ENCODE peak calls at places on chromosomes 1 and 21, in nine cellular contexts. U is mucosa of descending colon, I is left ventricle myocardium inferior, J is RWPE2, O is fibroblast of mammary gland, Q is GM12865, A is foreskin fibroblast, L is H9, M is spleen. E is an unnamed sample.

GRCh38 chr1:923131-923990 is at the start of gene SAMD11:
- DNase-seq in L (peak), Q (peak), A (peak), I (peak), M (peak), J (no peak), O (peak), U (peak), E (no peak)

GRCh38 chr1:184610872-184611614 is 143.6 kb downstream of the EDEM3 start:
- DNase-seq in J (no peak), L (no peak), A (no peak), I (peak), U (no peak), Q (no peak), O (no peak), M (no peak), E (no peak)

GRCh38 chr21:45379171-45379900 is 25.6 kb upstream of the COL18A1 start:
- DNase-seq in L (no peak), O (no peak), A (no peak), M (peak), U (no peak), I (peak), J (no peak), Q (no peak), E (no peak)

GRCh38 chr1:225754940-225755635 is 22.5 kb upstream of the SRP9 start:
- DNase-seq in J (no peak), L (no peak), Q (no peak), I (no peak), U (no peak), O (peak), A (peak), M (peak), E (no peak)

GRCh38 chr21:44567481-44568171 is 5.9 kb upstream of the KRTAP10-4 start:
- DNase-seq in U (no peak), J (peak), I (no peak), A (no peak), M (peak), Q (no peak), L (no peak), O (no peak), E (no peak)

GRCh38 chr1:28027660-28028059 is 60.8 kb downstream of the EYA3 start:
- DNase-seq in M (no peak), U (no peak), I (no peak), O (no peak), Q (peak), L (no peak), A (no peak), J (no peak), E (no peak)

GRCh38 chr1:180213401-180214177 is 16.5 kb upstream of the LHX4 start:
- DNase-seq in M (peak), I (no peak), Q (peak), J (peak), A (peak), L (peak), U (no peak), O (peak), E (peak)

GRCh38 chr1:151832318-151832984 is 849 bp upstream of the RORC start:
- DNase-seq in O (peak), L (no peak), Q (no peak), J (peak), I (peak), U (peak), M (no peak), A (peak), E (no peak)

GRCh38 chr1:25529518-25530347 is 13.7 kb upstream of the LDLRAP1 start:
- DNase-seq in J (no peak), M (peak), Q (no peak), O (no peak), L (no peak), U (no peak), A (no peak), I (no peak), E (no peak)

GRCh38 chr1:245810181-245810727 is 655.5 kb downstream of the KIF26B start:
- DNase-seq in I (no peak), A (no peak), L (no peak), J (no peak), O (no peak), U (no peak), Q (peak), M (no peak), E (no peak)

GRCh38 chr21:29231781-29232548 is 66.8 kb upstream of the BACH1 start:
- DNase-seq in I (no peak), A (no peak), O (no peak), M (no peak), J (no peak), L (no peak), U (no peak), Q (peak), E (no peak)

GRCh38 chr21:29230541-29231275 is 68.0 kb upstream of the BACH1 start:
- DNase-seq in M (no peak), Q (no peak), O (no peak), I (no peak), J (no peak), A (no peak), U (no peak), L (no peak), E (no peak)

GRCh38 chr21:29235714-29236197 is 63.0 kb upstream of the BACH1 start:
- DNase-seq in A (no peak), U (no peak), M (no peak), L (no peak), I (no peak), Q (peak), J (no peak), O (no peak), E (peak)

GRCh38 chr21:29233611-29234540 is 64.8 kb upstream of the BACH1 start:
- DNase-seq in A (no peak), J (no peak), O (no peak), U (no peak), L (no peak), I (no peak), Q (peak), M (no peak), E (peak)

DNA sequence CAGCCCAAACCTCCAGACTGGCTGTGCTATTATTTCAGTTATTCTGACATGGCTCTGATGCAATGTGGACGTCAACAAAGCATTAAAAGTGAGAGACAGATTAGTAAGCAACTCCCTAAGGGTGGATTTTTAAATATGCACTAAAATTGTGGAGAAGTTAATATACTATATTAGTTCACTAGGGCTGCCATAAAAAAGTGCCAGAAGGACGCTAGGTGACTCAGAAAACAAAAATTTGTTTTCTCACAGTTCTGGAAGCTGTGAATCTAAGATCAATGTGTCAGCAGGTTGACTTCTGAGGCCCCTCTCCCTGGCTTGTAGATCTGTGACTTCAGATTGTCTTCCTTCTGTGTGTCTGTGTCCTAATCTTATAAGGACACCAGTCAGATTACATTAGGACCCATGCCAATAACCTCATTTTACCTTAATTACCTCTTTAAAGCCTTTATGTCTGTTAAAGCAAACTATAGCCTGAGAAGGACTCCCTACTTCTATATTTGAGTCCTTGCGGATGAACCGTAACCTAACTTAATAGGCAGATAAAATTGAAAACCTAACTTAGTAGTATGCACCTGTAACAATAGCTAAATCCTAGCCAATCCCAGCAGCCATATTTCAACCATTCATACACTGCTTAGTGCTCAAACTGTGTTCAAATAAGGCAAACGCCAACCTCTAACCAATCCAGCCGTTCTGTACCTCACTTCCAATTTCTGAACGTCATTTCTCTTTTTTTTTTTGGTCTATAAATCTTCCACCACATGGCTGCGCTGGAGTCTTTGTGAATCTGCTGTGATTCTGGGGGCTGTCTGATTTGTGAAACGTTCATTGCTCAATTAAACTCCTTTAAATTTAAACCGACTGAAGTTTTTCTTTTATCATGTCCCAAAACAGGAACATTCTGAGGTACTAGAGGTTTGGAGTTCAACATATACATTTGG is 65.9 kb upstream of the BACH1 start:
- DNase-seq in L (no peak), I (no peak), M (no peak), Q (peak), J (no peak), U (no peak), A (peak), O (peak), E (no peak)
- TF ChIP-seq CTCF in L (no peak), I (peak), M (no peak), Q (peak), J (peak), U (no peak), A (no peak), O (peak), E (no peak)

DNA sequence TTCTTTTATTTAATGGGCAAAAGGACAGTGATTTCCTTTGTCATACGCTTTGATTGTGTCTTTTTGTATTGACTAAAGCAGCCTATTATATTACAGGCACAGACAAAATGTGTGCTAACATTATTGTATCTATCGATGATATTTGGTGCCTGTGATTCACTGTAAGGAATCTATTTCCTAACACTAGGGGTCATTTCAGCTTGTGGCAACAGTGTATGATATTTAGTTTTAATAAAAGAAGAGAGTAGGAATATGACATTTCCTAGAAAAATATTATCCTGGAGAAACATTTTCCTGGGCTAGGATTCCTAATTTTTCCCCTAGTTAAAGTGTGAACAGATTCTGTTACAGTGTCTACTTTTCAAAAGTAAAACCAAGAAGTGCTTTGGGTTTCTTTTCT is 42.8 kb downstream of the TYW3 start:
- DNase-seq in I (no peak), U (no peak), Q (no peak), J (no peak), A (no peak), L (no peak), O (no peak), M (no peak), E (no peak)
- TF ChIP-seq CTCF in I (no peak), U (no peak), Q (no peak), J (no peak), A (no peak), L (no peak), O (no peak), M (no peak), E (no peak)

GRCh38 chr1:205858141-205858961 is 8.4 kb upstream of the PM20D1 start:
- DNase-seq in J (no peak), L (no peak), U (no peak), M (no peak), O (no peak), I (no peak), A (no peak), Q (peak), E (no peak)
- TF ChIP-seq CTCF in J (no peak), L (no peak), U (no peak), M (no peak), O (no peak), I (peak), A (no peak), Q (no peak), E (no peak)

DNA sequence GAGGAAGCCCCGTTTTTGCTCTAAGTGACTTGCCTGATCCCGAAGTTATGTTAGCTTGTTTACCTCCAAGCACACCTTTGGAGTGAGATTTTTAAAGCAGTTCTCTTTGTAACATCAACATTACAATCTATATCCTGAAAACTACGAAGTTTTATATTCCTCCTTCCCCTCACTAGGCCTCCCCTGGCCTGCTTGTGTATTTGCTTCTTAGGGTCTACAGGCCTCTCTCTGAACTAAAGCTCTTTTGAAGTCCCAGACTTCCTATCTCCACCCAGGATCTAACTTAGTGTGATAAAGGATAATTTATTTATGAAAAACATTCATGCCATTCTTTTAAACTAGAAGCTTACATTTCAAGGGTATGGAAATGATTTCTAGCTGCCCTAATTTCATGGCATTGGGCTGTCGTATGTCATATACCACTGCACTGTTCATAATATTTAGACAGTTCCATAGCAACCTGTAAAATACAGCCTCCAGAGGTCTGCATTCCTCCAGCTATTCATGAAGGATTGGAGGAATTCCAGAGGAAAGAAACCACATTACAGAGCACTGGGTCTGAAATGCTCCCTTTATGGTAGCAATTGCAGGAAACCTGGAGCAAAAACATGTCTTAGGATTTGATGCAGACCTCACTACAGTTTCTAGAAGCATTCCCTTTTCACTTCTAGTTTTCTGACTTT is 36.0 kb upstream of the RGS1 start:
- DNase-seq in Q (no peak), L (no peak), O (peak), U (no peak), M (no peak), J (no peak), A (peak), I (no peak), E (no peak)
- TF ChIP-seq CTCF in Q (no peak), L (no peak), O (no peak), U (no peak), M (no peak), J (peak), A (no peak), I (no peak), E (no peak)

GRCh38 chr1:168989985-168990384 is 116.5 kb upstream of the ATP1B1 start:
- DNase-seq in U (no peak), M (no peak), Q (no peak), A (no peak), I (no peak), O (no peak), J (no peak), L (no peak), E (no peak)

GRCh38 chr1:168991667-168992475 is 114.6 kb upstream of the ATP1B1 start:
- DNase-seq in M (no peak), L (no peak), Q (peak), I (no peak), U (no peak), O (no peak), J (no peak), A (no peak), E (no peak)

GRCh38 chr1:168987923-168988322 is 118.6 kb upstream of the ATP1B1 start:
- DNase-seq in Q (no peak), M (no peak), A (no peak), J (no peak), L (no peak), O (no peak), U (no peak), I (no peak), E (no peak)

GRCh38 chr1:168987330-168987729 is 119.2 kb upstream of the ATP1B1 start:
- DNase-seq in M (no peak), O (no peak), I (no peak), Q (no peak), A (no peak), U (no peak), L (no peak), J (no peak), E (no peak)
- TF ChIP-seq CTCF in M (no peak), O (no peak), I (no peak), Q (no peak), A (no peak), U (no peak), L (no peak), J (no peak), E (no peak)

E was measured in GM13976.